ENCODE peak calls at places on chromosomes 5 and 9, in five cellular contexts. M is sigmoid colon, T is stomach, I is spleen, J is upper lobe of left lung. N is an unnamed sample.
A peak's percentile ranks its signal among the peaks of the same experiment; 100 is the strongest.

GRCh38 chr5:5588386-5588785 is 165.9 kb downstream of the ICE1 start:
- DNase-seq in M (no peak), T (no peak), I (no peak), J (no peak), N (no peak)

GRCh38 chr5:35884125-35884788 is 27.6 kb downstream of the IL7R start:
- DNase-seq in M (no peak), T (no peak), I (no peak), J (no peak), N (no peak)

GRCh38 chr9:7174884-7175283 is 417.1 kb downstream of the KDM4C start:
- DNase-seq in M (no peak), T (no peak), I (no peak), J (no peak), N (no peak)

GRCh38 chr5:168798065-168799023 is 219.2 kb upstream of the PANK3 start:
- DNase-seq in M (no peak), T (no peak), I (no peak), J (no peak), N (no peak)

GRCh38 chr9:99147177-99147576 is 42.3 kb downstream of the TGFBR1 start:
- DNase-seq in M (no peak), T (no peak), I (no peak), J (no peak), N (no peak)

GRCh38 chr5:81134566-81134965 is 98.6 kb upstream of the CKMT2 start:
- DNase-seq in M (no peak), T (no peak), I (no peak), J (no peak), N (no peak)

GRCh38 chr5:23494558-23494957 is 12.9 kb upstream of the PRDM9 start:
- DNase-seq in M (no peak), T (no peak), I (no peak), J (no peak), N (no peak)

GRCh38 chr9:1521547-1521946 is 471.4 kb downstream of the DMRT2 start:
- DNase-seq in M (no peak), T (no peak), I (no peak), J (no peak), N (no peak)

GRCh38 chr5:55226027-55226933 is 835 bp downstream of the MCIDAS start:
- DNase-seq in M (no peak), T (peak; percentile 63), I (peak; percentile 77), J (peak; percentile 88), N (peak; percentile 71)

GRCh38 chr5:2532809-2533208 is 218.7 kb downstream of the IRX2 start:
- DNase-seq in M (no peak), T (no peak), I (no peak), J (no peak), N (no peak)

GRCh38 chr5:56814361-56814962 is 887 bp upstream of the MAP3K1 start:
- DNase-seq in M (no peak), T (peak; percentile 36), I (peak; percentile 90), J (peak; percentile 81), N (no peak)

GRCh38 chr9:1460143-1460769 is 410.1 kb downstream of the DMRT2 start:
- DNase-seq in M (no peak), T (no peak), I (no peak), J (no peak), N (peak; percentile 14)

GRCh38 chr5:36403601-36404311 is 102.1 kb upstream of the RANBP3L start:
- DNase-seq in M (peak; percentile 75), T (no peak), I (no peak), J (no peak), N (no peak)

GRCh38 chr5:127410906-127411780 is 106.3 kb upstream of the PRRC1 start:
- DNase-seq in M (no peak), T (no peak), I (no peak), J (no peak), N (no peak)

GRCh38 chr5:96763012-96763411 is 44.7 kb downstream of the ERAP1 start:
- DNase-seq in M (no peak), T (no peak), I (no peak), J (no peak), N (no peak)

GRCh38 chr5:172939045-172939444 is 20.2 kb upstream of the RPL26L1 start:
- DNase-seq in M (no peak), T (no peak), I (peak; percentile 68), J (no peak), N (no peak)

GRCh38 chr5:151585970-151586369 is 5.2 kb downstream of the FAT2 start:
- DNase-seq in M (no peak), T (no peak), I (no peak), J (no peak), N (no peak)

GRCh38 chr5:92017786-92018185 is 634.7 kb upstream of the ARRDC3 start:
- DNase-seq in M (no peak), T (no peak), I (no peak), J (no peak), N (no peak)

GRCh38 chr5:62431735-62432617 is 19.4 kb downstream of the IPO11 start:
- DNase-seq in M (no peak), T (peak; percentile 48), I (no peak), J (no peak), N (no peak)

GRCh38 chr5:59133801-59134261 is 551.0 kb downstream of the RAB3C start:
- DNase-seq in M (no peak), T (no peak), I (no peak), J (no peak), N (no peak)

GRCh38 chr5:69372394-69372793 is 2.8 kb downstream of the RAD17 start:
- DNase-seq in M (no peak), T (no peak), I (no peak), J (no peak), N (no peak)

GRCh38 chr5:54249210-54250028 is 61.0 kb downstream of the ARL15 start:
- DNase-seq in M (no peak), T (peak; percentile 38), I (no peak), J (no peak), N (peak; percentile 9)

GRCh38 chr5:153425914-153426313 is 64.6 kb upstream of the GRIA1 start:
- DNase-seq in M (no peak), T (no peak), I (no peak), J (no peak), N (no peak)

GRCh38 chr5:76219636-76220035 is 136.5 kb downstream of the SV2C start:
- DNase-seq in M (no peak), T (no peak), I (no peak), J (no peak), N (no peak)

DNA sequence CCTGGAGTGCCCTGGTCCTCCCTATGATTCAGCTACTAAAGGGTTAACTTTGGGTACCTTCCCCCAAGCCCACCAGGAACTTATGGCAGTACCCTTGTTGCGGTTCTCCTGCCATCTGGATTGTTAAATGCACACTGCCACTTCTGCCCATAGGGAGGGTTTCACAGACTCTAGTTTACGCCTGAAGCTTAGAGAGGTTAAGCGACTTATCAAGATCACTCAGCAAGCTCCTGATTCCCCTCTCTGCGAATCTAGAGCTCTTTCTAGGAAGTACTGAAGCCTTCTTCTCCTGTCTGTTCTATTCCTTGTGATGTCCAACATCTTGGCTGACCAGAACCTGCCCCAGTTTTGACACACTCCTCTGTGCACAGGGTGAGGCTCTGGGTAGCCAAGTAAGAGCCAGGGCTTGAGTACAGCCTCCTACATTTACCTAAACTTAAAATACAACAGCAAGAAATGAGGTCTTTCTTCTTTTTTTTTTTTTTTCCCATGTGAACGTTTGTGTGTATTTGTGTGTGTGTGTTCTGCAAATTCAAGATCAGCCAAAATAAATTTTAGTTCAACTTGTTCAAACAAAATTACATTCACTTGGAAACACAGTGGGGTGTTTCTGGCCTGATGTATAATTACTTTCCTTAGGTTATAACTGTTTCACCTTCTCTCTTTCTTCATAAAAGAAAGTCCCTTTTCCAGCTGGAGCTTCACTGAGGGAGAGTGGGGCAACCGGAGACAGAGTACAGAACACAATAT is 28.6 kb upstream of the KLF4 start:
- DNase-seq in M (no peak), T (no peak), I (no peak), J (no peak), N (no peak)
- TF ChIP-seq POLR2AphosphoS5 in M (no peak), T (no peak), I (no peak), J (no peak), N (no peak)

GRCh38 chr9:121634800-121635261 is 16.6 kb upstream of the DAB2IP start:
- DNase-seq in M (no peak), T (no peak), I (no peak), J (no peak), N (no peak)

GRCh38 chr9:121635300-121635699 is 16.1 kb upstream of the DAB2IP start:
- DNase-seq in M (no peak), T (no peak), I (no peak), J (no peak), N (no peak)

GRCh38 chr9:121637441-121638222 is 13.8 kb upstream of the DAB2IP start:
- DNase-seq in M (no peak), T (no peak), I (no peak), J (no peak), N (no peak)

GRCh38 chr9:121636978-121637377 is 14.5 kb upstream of the DAB2IP start:
- DNase-seq in M (no peak), T (no peak), I (no peak), J (no peak), N (no peak)

GRCh38 chr9:121636411-121636865 is 15.0 kb upstream of the DAB2IP start:
- DNase-seq in M (peak; percentile 83), T (no peak), I (no peak), J (no peak), N (no peak)
- TF ChIP-seq POLR2AphosphoS5 in M (peak; percentile 47), T (no peak), I (no peak), J (no peak), N (no peak)

DNA sequence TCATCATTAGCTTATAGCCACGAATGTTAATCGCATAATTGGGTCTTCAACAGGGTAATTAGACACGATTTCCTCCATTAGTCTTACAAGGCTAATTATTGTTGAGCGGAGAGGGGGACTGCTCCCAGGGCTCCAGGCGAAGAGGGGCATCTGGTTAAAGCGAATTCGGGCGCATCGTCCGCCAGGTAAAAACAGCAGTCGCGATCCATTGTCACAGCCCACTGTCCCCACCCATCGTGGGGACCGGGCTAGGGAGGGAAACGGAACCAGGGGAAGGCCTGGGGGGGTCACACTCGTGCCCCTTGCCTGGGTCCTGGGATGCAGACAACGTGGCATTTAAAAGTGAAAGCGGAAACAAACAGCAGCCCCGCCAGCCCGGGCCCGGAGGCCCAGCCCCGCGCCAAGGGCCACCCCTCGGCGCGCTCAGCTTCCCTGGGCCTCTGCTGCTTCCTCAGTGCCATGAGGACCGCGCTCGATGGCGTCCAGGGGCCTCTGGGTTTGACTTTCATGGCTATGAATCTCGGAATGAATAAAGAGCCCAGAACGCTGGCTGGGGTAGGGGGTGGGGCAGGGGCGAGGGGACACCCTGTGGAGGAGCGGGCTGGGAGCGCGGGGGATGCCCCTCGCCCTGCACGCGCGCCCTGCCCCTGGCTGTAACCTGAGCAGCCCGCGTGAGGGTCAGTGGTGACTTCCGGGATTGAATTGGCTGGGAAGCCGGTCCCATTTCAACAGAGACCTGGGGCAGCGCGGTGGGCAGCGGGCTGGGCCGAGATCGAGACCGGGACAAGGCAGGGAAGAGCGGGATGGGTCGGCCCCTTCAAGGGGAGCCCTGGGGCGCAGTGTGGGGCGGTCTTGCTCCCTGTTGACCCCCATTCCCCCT is 99.9 kb downstream of the GTF3C4 start:
- DNase-seq in M (peak; percentile 76), T (peak; percentile 78), I (peak; percentile 93), J (peak; percentile 93), N (peak; percentile 78)
- TF ChIP-seq POLR2AphosphoS5 in M (peak; percentile 54), T (peak; percentile 64), I (peak; percentile 62), J (peak; percentile 44), N (peak; percentile 81)

DNA sequence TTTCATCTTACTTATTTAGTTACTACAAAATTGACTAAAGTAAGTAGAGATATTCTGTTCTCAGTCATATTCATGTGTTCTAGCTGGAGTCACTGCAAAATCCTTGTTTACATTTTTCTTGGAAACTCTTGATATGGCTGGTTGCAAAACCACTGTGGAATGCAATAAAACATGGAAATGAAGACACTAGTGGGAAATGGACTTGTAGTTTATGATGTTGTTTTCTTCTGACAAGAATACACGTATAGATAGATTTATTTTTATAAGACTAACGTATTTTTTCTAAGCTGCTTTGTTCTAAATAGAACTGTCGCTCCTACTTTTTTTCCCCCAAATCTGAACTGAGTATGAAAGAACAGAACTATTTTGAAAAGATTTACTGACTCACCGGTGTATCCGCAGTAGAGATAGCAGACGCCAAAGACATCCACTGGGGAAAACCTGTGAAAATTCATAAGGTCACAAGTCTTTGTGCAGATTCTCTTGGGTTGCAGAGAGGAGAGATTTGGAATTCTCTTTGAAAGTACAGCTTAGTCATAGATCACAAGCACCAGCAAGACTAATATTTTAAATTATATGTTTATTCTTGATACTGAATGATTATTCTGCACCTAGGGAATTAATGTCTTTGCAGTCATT is 119.6 kb upstream of the TAF11L2 start:
- DNase-seq in M (no peak), T (no peak), I (no peak), J (no peak), N (no peak)
- TF ChIP-seq POLR2AphosphoS5 in M (peak; percentile 27), T (no peak), I (no peak), J (no peak), N (no peak)